ENCODE peak calls at places on chromosomes 16 and 17, in four cellular contexts. P is HCT116, B is HepG2, Q is K562. Z is an unnamed sample.

GRCh38 chr16:53899471-53899870 is 195.5 kb downstream of the FTO start:
- DNase-seq in P (no peak), B (peak), Q (no peak), Z (no peak)

GRCh38 chr17:77444653-77445029 is 303.9 kb downstream of the SEC14L1 start:
- DNase-seq in P (no peak), B (no peak), Q (peak), Z (no peak)

GRCh38 chr17:77373298-77374169 is 232.8 kb downstream of the SEC14L1 start:
- DNase-seq in P (no peak), B (no peak), Q (no peak), Z (peak)

GRCh38 chr17:57097832-57098421 is 12.9 kb downstream of the AKAP1 start:
- DNase-seq in P (no peak), B (no peak), Q (no peak), Z (peak)

GRCh38 chr17:2059125-2059836 is 4.4 kb downstream of the HIC1 start:
- DNase-seq in P (no peak), B (no peak), Q (no peak), Z (no peak)

GRCh38 chr16:88005968-88006367 is 54.7 kb downstream of the BANP start:
- DNase-seq in P (no peak), B (no peak), Q (no peak), Z (no peak)

GRCh38 chr16:55478827-55479559 is at the start of gene MMP2:
- DNase-seq in P (no peak), B (no peak), Q (no peak), Z (peak)

GRCh38 chr17:16417896-16418683 is 2.7 kb downstream of the TRPV2 start:
- DNase-seq in P (no peak), B (no peak), Q (peak), Z (no peak)

GRCh38 chr16:24718967-24719521 is 10.4 kb upstream of the TNRC6A start:
- DNase-seq in P (no peak), B (no peak), Q (no peak), Z (no peak)

GRCh38 chr17:20230924-20231323 is 221.8 kb downstream of the SPECC1 start:
- DNase-seq in P (no peak), B (no peak), Q (no peak), Z (no peak)

GRCh38 chr17:75783069-75783783 is 1.4 kb upstream of the UNK start:
- DNase-seq in P (peak), B (peak), Q (no peak), Z (peak)

GRCh38 chr16:4940719-4941118 is 3.8 kb upstream of the PPL start:
- DNase-seq in P (no peak), B (no peak), Q (no peak), Z (no peak)

GRCh38 chr16:78227855-78228254 is 128.4 kb downstream of the WWOX start:
- DNase-seq in P (no peak), B (peak), Q (peak), Z (peak)

GRCh38 chr17:66834919-66835454 is at the start of gene CACNG5:
- DNase-seq in P (no peak), B (no peak), Q (peak), Z (peak)

GRCh38 chr16:3158498-3159314 is 23.9 kb downstream of the ZNF213 start:
- DNase-seq in P (peak), B (peak), Q (peak), Z (peak)

GRCh38 chr17:49987681-49988441 is 7.2 kb downstream of the DLX3 start:
- DNase-seq in P (no peak), B (no peak), Q (no peak), Z (peak)

GRCh38 chr17:39107141-39107540 is 44.3 kb downstream of the PLXDC1 start:
- DNase-seq in P (no peak), B (no peak), Q (no peak), Z (no peak)

GRCh38 chr17:16075949-16076348 is 76.3 kb downstream of the TTC19 start:
- DNase-seq in P (no peak), B (no peak), Q (no peak), Z (no peak)

GRCh38 chr17:57422574-57423164 is 166.3 kb downstream of the MSI2 start:
- DNase-seq in P (peak), B (no peak), Q (no peak), Z (no peak)

GRCh38 chr17:72691017-72691416 is 401.5 kb downstream of the SLC39A11 start:
- DNase-seq in P (no peak), B (no peak), Q (no peak), Z (no peak)

GRCh38 chr17:11618861-11619566 is 20.7 kb downstream of the DNAH9 start:
- DNase-seq in P (no peak), B (peak), Q (no peak), Z (no peak)

GRCh38 chr16:22946433-22946832 is 132.5 kb downstream of the HS3ST2 start:
- DNase-seq in P (no peak), B (no peak), Q (no peak), Z (no peak)

GRCh38 chr17:8940866-8941471 is 24.5 kb downstream of the PIK3R5 start:
- DNase-seq in P (no peak), B (no peak), Q (no peak), Z (no peak)
- TF ChIP-seq ELF1 in P (no peak), B (no peak), Q (no peak), Z (no peak)

DNA sequence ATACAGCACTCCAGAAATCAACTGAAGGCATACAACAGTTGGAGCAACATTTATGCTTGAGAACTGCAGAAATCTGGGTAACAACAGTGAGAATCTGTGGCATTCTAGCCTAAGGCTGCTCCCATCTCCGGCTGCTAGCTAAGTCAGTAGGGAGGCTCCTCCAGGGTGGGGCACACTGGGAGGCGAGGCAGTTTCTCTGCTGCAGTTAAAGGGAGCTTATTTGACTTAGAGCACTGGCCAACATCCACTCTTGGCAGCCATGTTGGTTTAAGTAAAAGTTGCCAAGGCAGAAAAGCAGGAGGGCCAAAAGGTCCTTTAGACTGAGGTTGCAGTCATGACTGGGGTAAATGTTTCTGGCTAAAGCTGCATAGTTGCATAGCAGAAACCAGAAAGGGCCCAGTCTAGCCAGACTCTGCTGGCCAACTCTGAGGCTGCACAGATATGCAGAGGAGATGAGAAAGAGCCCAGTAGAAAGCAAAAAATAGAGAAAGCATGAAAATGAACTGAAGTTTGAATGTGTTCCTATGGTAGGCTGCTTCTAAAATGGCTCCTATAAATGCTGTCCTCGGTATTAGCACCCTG is 3.9 kb upstream of the C16orf78 start:
- DNase-seq in P (no peak), B (no peak), Q (no peak), Z (no peak)
- TF ChIP-seq JUND in P (no peak), B (no peak), Q (no peak), Z (no peak)

GRCh38 chr16:85736924-85737323 is 14.0 kb downstream of the C16orf74 start:
- DNase-seq in P (no peak), B (no peak), Q (no peak), Z (no peak)
- TF ChIP-seq ELF1 in P (no peak), B (no peak), Q (no peak), Z (no peak)

DNA sequence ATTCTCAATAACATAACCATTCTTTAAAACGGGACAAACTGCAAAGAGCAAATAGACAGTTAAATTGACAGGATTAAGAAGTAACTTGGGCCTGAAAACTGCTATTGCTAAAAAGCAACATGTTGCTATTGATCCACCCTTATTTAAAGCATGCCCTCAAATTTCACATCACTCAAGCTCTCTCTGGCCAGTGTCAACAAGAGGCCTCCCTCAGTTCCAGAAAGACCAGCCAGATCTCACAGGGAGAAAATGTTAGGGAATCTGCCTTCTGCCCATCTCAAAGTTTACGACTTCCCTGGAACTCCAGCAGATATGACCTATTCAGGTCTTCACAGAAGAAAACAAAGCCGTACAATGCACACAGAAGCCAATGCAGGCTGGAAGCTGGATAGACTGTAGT is 9.0 kb downstream of the CFAP20 start:
- DNase-seq in P (no peak), B (no peak), Q (no peak), Z (no peak)
- TF ChIP-seq JUND in P (no peak), B (no peak), Q (no peak), Z (no peak)

DNA sequence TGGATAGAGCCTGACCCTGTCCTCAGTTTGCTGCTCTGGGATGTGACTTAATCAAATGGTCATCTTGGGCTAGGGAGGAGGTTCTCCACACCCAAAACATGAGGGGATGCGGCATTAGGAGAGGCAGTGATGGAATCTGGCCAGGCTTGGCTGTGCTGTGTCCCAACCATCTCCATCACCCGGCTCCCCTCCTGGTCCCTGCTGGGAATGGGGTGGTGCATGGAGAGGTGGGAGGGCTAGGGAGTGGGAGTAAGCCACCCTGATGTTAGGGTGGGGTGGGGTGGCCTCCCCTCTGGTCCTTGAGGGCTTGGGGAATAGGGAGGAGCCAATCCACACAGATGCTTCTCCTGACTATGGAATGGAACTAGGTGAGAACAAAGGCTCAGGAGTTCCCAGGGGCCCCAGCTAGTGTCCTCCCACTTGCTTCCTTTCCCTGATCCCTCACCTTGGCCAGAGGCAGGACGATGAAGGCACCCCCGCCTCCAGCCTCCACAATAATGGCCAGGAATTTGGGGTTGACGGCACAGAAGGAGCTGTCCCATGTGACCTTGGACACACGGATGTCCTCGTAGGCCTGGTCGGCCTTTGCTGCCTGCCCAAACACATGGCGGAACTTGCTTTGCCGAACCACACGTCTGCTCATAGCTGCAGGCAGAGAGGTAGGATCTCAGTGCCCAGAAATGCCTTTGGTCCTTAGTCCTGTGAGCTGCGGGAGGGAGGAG is 1.8 kb downstream of the CORO6 start:
- DNase-seq in P (no peak), B (no peak), Q (no peak), Z (no peak)
- TF ChIP-seq ELF1 in P (no peak), B (no peak), Q (no peak), Z (no peak)

DNA sequence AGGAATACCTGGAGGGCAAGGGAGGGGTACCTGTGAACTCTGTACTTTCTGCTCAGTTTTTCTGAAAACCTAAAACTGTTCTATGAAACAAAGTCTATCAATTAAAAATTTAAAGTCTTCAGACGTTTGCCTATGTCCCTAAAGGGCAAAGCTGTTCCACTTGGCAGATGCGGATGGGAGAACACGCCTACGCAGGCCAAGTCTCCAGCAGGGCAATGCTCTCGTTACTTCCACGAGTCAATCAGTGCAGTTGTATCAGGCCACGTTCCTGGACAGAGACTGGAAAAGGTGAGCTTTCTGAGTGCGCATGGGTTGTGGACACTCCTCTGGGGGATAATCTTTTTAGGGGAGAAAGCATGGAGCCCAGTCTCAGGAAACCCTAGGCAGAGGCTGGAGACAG is 86.6 kb downstream of the NXN start:
- DNase-seq in P (no peak), B (no peak), Q (no peak), Z (no peak)
- TF ChIP-seq JUND in P (no peak), B (no peak), Q (no peak), Z (no peak)

DNA sequence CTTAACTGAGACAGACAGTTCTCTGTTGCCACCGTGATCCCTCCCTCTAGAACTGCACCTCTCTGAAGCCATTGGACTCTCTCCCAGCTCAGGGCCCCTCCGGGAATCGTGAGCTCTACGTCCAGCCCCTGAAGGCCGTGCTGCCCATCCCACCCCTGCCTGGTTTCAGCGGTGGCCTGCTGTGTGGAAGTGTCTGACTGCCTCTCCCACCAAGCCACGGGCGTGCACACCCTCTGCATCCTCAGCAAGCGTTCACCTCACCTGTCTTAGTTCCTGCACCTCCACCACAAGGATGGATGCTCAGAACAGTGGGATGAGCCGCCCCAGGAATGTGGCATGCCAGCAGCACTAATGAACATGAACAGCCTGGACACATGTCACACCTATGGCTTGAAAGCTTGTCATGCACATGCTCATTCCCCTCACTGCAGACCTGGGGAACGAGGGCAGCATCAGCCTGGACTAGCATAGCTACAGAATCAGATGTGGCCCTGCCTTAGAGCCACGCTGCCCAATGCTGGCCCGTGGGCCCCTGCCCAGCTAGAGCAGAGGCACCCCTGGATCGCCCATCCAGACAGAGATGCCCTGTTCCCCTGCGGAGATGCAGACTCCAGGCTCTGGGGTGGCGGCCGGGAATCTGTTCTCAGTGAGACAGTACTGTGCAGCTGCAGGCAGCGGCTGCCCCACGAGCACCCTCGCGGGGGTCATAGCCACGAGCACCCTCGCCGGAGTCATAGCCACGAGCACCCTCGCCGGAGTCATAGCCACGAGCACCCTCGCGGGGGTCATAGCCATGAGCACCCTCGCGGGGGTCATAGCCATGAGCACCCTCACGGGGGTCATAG is 73.7 kb upstream of the CHMP6 start:
- DNase-seq in P (no peak), B (no peak), Q (no peak), Z (peak)
- TF ChIP-seq ELF1 in P (no peak), B (no peak), Q (no peak), Z (no peak)